ENCODE peak calls at places on chromosomes 4 and X, in four cellular contexts. One of them, this sample, is unnamed.

GRCh38 chrX:107718156-107718621 is 57.4 kb downstream of the TSC22D3 start:
- DNase-seq in H9: peak; percentile 83
- DNase-seq in tibial nerve: peak; percentile 86
- DNase-seq in OCI-LY7: peak; percentile 76
- DNase-seq in this sample: peak; percentile 57

GRCh38 chrX:74291577-74291963 is 12.4 kb upstream of the ZCCHC13 start:
- DNase-seq in OCI-LY7: no peak
- DNase-seq in H9: no peak
- DNase-seq in tibial nerve: no peak
- DNase-seq in this sample: no peak

GRCh38 chr4:169619518-169619957 is 840 bp upstream of the CLCN3 start:
- DNase-seq in tibial nerve: no peak
- DNase-seq in OCI-LY7: peak; percentile 85
- DNase-seq in H9: peak; percentile 53
- DNase-seq in this sample: peak; percentile 52

GRCh38 chr4:89619230-89619962 is 217.6 kb downstream of the SNCA start:
- DNase-seq in H9: no peak
- DNase-seq in tibial nerve: no peak
- DNase-seq in OCI-LY7: no peak
- DNase-seq in this sample: no peak

GRCh38 chrX:51614353-51614752 is 4.4 kb downstream of the CENPVL3 start:
- DNase-seq in tibial nerve: no peak
- DNase-seq in OCI-LY7: peak; percentile 51
- DNase-seq in H9: peak; percentile 26
- DNase-seq in this sample: peak; percentile 13

GRCh38 chr4:169189372-169189771 is 81.4 kb downstream of the SH3RF1 start:
- DNase-seq in OCI-LY7: no peak
- DNase-seq in H9: no peak
- DNase-seq in tibial nerve: no peak
- DNase-seq in this sample: no peak

GRCh38 chr4:72319596-72319995 is 249.4 kb downstream of the ADAMTS3 start:
- DNase-seq in H9: no peak
- DNase-seq in OCI-LY7: no peak
- DNase-seq in tibial nerve: no peak
- DNase-seq in this sample: peak; percentile 35

GRCh38 chr4:24473309-24473721 is 111.0 kb downstream of the DHX15 start:
- DNase-seq in H9: no peak
- DNase-seq in OCI-LY7: peak; percentile 13
- DNase-seq in tibial nerve: no peak
- DNase-seq in this sample: no peak

GRCh38 chr4:163367651-163368050 is 24.0 kb downstream of the NPY5R start:
- DNase-seq in OCI-LY7: no peak
- DNase-seq in tibial nerve: no peak
- DNase-seq in H9: no peak
- DNase-seq in this sample: no peak

GRCh38 chrX:22634081-22634480 is 361.4 kb downstream of the CBLL2 start:
- DNase-seq in OCI-LY7: no peak
- DNase-seq in tibial nerve: no peak
- DNase-seq in H9: no peak
- DNase-seq in this sample: no peak

GRCh38 chr4:83010522-83011318 is at the start of gene LIN54:
- DNase-seq in OCI-LY7: peak; percentile 92
- DNase-seq in tibial nerve: peak; percentile 54
- DNase-seq in H9: peak; percentile 72
- DNase-seq in this sample: peak; percentile 75

GRCh38 chr4:182141046-182141445 is 102.2 kb upstream of the TENM3 start:
- DNase-seq in H9: peak; percentile 43
- DNase-seq in OCI-LY7: no peak
- DNase-seq in tibial nerve: no peak
- DNase-seq in this sample: no peak

GRCh38 chr4:159384619-159385018 is 281.7 kb downstream of the RAPGEF2 start:
- DNase-seq in tibial nerve: no peak
- DNase-seq in OCI-LY7: no peak
- DNase-seq in H9: no peak
- DNase-seq in this sample: no peak
- TF ChIP-seq CTCF in tibial nerve: no peak
- TF ChIP-seq CTCF in OCI-LY7: no peak
- TF ChIP-seq CTCF in H9: no peak
- TF ChIP-seq CTCF in this sample: no peak

GRCh38 chr4:73841243-73841925 is 4.9 kb downstream of the CXCL6 start:
- DNase-seq in H9: no peak
- DNase-seq in tibial nerve: no peak
- DNase-seq in OCI-LY7: no peak
- DNase-seq in this sample: no peak

GRCh38 chr4:73844352-73844751 is 7.9 kb downstream of the CXCL6 start:
- DNase-seq in OCI-LY7: no peak
- DNase-seq in H9: no peak
- DNase-seq in tibial nerve: no peak
- DNase-seq in this sample: peak; percentile 49

GRCh38 chr4:73844806-73845205 is 8.3 kb upstream of the PF4V1 start:
- DNase-seq in tibial nerve: no peak
- DNase-seq in OCI-LY7: no peak
- DNase-seq in H9: no peak
- DNase-seq in this sample: no peak

GRCh38 chr4:73842696-73843095 is 6.2 kb downstream of the CXCL6 start:
- DNase-seq in tibial nerve: no peak
- DNase-seq in H9: no peak
- DNase-seq in OCI-LY7: no peak
- DNase-seq in this sample: no peak

GRCh38 chr4:73843369-73843768 is 6.9 kb downstream of the CXCL6 start:
- DNase-seq in OCI-LY7: no peak
- DNase-seq in tibial nerve: no peak
- DNase-seq in H9: no peak
- DNase-seq in this sample: no peak
- H3K27ac ChIP-seq in OCI-LY7: no peak overlapping the region
- H3K27ac ChIP-seq in tibial nerve: no peak overlapping the region
- H3K27ac ChIP-seq in H9: no peak overlapping the region
- H3K27ac ChIP-seq in this sample: no peak overlapping the region

DNA sequence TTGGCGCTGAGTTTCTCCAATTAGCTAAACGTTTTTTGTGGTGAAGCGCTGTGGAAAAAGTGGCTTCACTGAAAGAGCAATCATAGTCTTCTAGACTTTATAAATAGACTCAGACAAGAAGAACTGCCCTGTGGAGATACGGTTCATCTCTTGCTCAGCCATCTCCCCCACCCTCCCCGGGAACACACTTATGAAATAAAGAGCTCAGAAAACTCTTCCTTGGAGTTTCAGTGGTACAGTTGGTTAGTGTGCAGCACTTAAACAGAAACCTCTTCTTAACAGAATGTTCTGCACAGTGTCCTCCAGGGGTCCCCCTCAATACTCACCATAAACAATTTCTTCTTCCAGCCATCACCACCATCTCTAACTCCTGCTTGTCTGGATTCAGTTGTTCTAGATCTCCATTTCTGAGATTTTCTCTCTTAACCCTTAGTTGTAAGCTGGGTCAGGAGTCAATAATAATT is 313.0 kb downstream of the ARHGAP10 start:
- DNase-seq in H9: no peak
- DNase-seq in tibial nerve: no peak
- DNase-seq in OCI-LY7: peak; percentile 46
- DNase-seq in this sample: no peak
- TF ChIP-seq CTCF in H9: no peak
- TF ChIP-seq CTCF in tibial nerve: no peak
- TF ChIP-seq CTCF in OCI-LY7: peak; percentile 63
- TF ChIP-seq CTCF in this sample: no peak

DNA sequence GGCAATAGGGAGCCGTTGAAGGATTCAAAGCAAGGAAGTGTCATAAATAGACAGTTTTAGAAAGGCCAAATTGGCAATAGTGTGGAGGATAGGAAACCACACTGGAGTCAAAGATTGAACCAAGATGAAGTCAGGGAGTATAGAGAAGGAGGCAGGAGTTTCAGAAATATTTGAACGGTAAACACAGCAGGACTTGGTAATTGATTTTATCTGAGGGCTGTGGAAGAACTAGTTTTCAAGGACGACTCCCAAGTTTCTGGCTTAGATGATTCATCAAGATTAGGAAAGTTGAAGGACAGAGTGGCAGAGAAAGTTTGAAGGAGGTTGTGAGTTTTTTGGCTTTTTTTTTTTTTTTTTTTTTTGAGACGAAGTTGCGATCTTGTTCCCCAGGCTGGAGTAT is 11.5 kb upstream of the TMEM31 start:
- DNase-seq in tibial nerve: no peak
- DNase-seq in OCI-LY7: no peak
- DNase-seq in H9: no peak
- DNase-seq in this sample: no peak
- H3K27ac ChIP-seq in tibial nerve: no peak overlapping the region
- H3K27ac ChIP-seq in OCI-LY7: no peak overlapping the region
- H3K27ac ChIP-seq in H9: no peak overlapping the region
- H3K27ac ChIP-seq in this sample: no peak overlapping the region

DNA sequence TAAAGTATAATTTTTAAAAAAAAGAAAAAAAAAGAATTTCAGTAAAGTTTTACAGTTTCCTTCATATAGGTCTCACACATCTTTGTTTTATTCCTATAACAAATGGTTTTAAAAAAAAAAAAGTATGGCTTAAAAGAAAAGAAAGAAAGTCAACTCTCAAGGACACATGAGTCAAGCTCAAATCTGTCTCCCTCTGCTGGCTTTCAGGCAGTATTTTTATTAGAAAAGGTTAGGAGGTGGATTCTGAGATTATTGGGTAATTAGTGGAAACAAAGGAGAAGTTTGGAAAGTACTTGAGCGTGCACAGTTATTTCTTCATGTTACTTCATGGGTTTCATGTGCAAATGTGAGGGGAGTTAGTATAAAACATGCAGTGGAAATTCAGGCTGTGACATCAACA is 36.6 kb upstream of the BTC start:
- DNase-seq in tibial nerve: no peak
- DNase-seq in OCI-LY7: no peak
- DNase-seq in H9: no peak
- DNase-seq in this sample: no peak
- TF ChIP-seq CTCF in tibial nerve: no peak
- TF ChIP-seq CTCF in OCI-LY7: peak; percentile 61
- TF ChIP-seq CTCF in H9: peak; percentile 58
- TF ChIP-seq CTCF in this sample: peak; percentile 6

DNA sequence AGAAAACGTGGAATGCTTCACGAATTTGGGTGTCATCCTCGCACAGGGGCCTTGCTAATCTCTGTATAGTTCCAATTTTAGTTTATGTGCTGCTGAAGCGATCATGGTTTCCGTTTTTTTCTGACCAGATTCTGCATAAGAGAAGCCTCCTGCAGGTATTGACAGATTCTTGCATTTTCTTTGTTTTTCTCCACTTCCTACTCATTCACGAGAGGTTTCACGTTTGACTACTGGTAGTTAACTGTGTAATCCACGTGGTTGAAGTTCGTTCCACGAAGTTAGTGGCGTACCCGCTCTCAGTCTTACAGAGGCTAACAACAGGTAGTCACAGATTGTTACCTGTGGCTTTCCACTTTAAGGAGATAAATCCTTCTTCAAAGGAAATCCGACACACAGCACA is 12.1 kb upstream of the TRIML2 start:
- DNase-seq in OCI-LY7: no peak
- DNase-seq in tibial nerve: no peak
- DNase-seq in H9: no peak
- DNase-seq in this sample: no peak
- H3K27ac ChIP-seq in OCI-LY7: no peak overlapping the region
- H3K27ac ChIP-seq in tibial nerve: no peak overlapping the region
- H3K27ac ChIP-seq in H9: peak overlapping the region; percentile 11
- H3K27ac ChIP-seq in this sample: no peak overlapping the region